ENCODE peak calls at places on chromosomes 5 and 9, in nine cellular contexts. G, I, Y, K, R, B, C, T and J are unnamed samples.

GRCh38 chr5:154778534-154778933 is 23.4 kb downstream of the LARP1 start:
- DNase-seq in G (no peak), I (no peak), Y (no peak), K (peak), R (no peak), B (no peak), C (no peak), T (no peak), J (no peak)

GRCh38 chr9:117145811-117146490 is 268.9 kb downstream of the ASTN2 start:
- DNase-seq in G (no peak), I (no peak), Y (no peak), K (no peak), R (no peak), B (no peak), C (no peak), T (no peak), J (no peak)

GRCh38 chr5:9156282-9156681 is 389.6 kb downstream of the SEMA5A start:
- DNase-seq in G (no peak), I (peak), Y (peak), K (peak), R (no peak), B (no peak), C (peak), T (peak), J (peak)

GRCh38 chr5:58011301-58011700 is 448.6 kb downstream of the PLK2 start:
- DNase-seq in G (no peak), I (no peak), Y (no peak), K (no peak), R (no peak), B (no peak), C (no peak), T (no peak), J (no peak)

GRCh38 chr5:114782869-114783268 is 386.8 kb downstream of the TRIM36 start:
- DNase-seq in G (no peak), I (no peak), Y (no peak), K (peak), R (no peak), B (no peak), C (peak), T (no peak), J (no peak)

GRCh38 chr5:141478321-141478945 is 2.7 kb downstream of the PCDHGC3 start:
- DNase-seq in G (peak), I (no peak), Y (no peak), K (peak), R (no peak), B (peak), C (peak), T (peak), J (peak)

GRCh38 chr5:112823181-112823580 is 37.9 kb upstream of the SRP19 start:
- DNase-seq in G (no peak), I (no peak), Y (no peak), K (no peak), R (no peak), B (no peak), C (no peak), T (no peak), J (no peak)

GRCh38 chr5:121968910-121969607 is 7.3 kb downstream of the SRFBP1 start:
- DNase-seq in G (no peak), I (no peak), Y (no peak), K (no peak), R (no peak), B (peak), C (no peak), T (peak), J (no peak)

GRCh38 chr5:143968071-143968878 is 156.3 kb downstream of the HMHB1 start:
- DNase-seq in G (no peak), I (no peak), Y (peak), K (no peak), R (no peak), B (no peak), C (no peak), T (peak), J (no peak)

GRCh38 chr9:100167176-100167575 is 68.1 kb downstream of the INVS start:
- DNase-seq in G (no peak), I (no peak), Y (no peak), K (no peak), R (no peak), B (no peak), C (no peak), T (peak), J (no peak)

GRCh38 chr9:89670114-89670513 is 65.3 kb downstream of the GADD45G start:
- DNase-seq in G (no peak), I (no peak), Y (no peak), K (no peak), R (no peak), B (no peak), C (no peak), T (no peak), J (no peak)

GRCh38 chr5:142215915-142216681 is 107.5 kb downstream of the NDFIP1 start:
- DNase-seq in G (peak), I (no peak), Y (no peak), K (peak), R (peak), B (peak), C (no peak), T (peak), J (no peak)

GRCh38 chr9:77807295-77807694 is 159.2 kb upstream of the GNA14 start:
- DNase-seq in G (no peak), I (no peak), Y (no peak), K (no peak), R (no peak), B (peak), C (no peak), T (peak), J (no peak)

GRCh38 chr5:83312672-83313071 is 158.9 kb upstream of the VCAN start:
- DNase-seq in G (no peak), I (no peak), Y (no peak), K (no peak), R (no peak), B (no peak), C (no peak), T (no peak), J (no peak)

GRCh38 chr5:173812811-173813550 is 75.2 kb upstream of the CPEB4 start:
- DNase-seq in G (no peak), I (no peak), Y (no peak), K (no peak), R (no peak), B (no peak), C (no peak), T (peak), J (no peak)

GRCh38 chr5:154583545-154584168 is 105.6 kb upstream of the HAND1 start:
- DNase-seq in G (peak), I (no peak), Y (no peak), K (no peak), R (no peak), B (no peak), C (no peak), T (no peak), J (no peak)

GRCh38 chr5:148739524-148739923 is 85.2 kb upstream of the HTR4 start:
- DNase-seq in G (no peak), I (no peak), Y (no peak), K (no peak), R (no peak), B (no peak), C (no peak), T (peak), J (no peak)

GRCh38 chr9:69532359-69532758 is 139.8 kb downstream of the APBA1 start:
- DNase-seq in G (no peak), I (no peak), Y (no peak), K (no peak), R (no peak), B (no peak), C (no peak), T (peak), J (no peak)

GRCh38 chr9:89635816-89636215 is 31.0 kb downstream of the GADD45G start:
- DNase-seq in G (no peak), I (no peak), Y (no peak), K (no peak), R (no peak), B (peak), C (no peak), T (no peak), J (no peak)

GRCh38 chr9:93859431-93860215 is 95.5 kb downstream of the BARX1 start:
- DNase-seq in G (no peak), I (no peak), Y (no peak), K (no peak), R (no peak), B (no peak), C (no peak), T (no peak), J (no peak)
- TF ChIP-seq CTCF in G (no peak), I (peak), Y (no peak), K (no peak), R (no peak), B (no peak), C (no peak), T (no peak), J (no peak)

DNA sequence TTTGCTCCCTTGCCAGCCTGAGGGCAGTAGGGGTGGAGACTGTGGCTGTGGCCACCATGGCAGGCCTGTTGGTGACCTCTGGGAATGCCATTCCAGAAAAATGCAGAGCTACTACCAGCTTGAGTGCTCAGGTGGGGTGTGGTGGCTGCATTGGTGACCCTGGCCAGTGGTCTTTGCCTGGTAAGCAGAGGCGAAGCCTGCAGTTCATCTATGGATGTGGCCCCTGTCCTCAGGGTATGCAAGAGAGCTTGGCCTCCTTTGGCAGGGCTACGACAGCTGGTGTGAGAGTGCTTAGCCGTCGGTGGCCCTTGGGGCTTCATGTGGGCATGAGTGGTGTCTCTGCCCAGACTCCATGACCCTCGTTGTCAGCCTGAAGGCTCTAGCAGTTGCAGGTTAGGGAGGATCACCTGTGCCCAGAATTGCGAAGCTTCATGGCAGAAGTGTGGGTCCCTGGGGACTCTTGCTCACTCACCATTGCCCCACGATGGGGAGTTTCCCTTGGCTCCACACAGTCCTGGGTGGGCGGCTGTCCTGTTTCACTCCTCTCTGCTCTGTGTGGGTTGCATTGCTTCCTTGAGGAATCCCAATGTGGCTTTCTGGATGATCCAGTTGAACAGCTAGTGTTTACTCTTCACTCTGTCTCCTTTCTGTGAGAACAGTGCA is 117.9 kb upstream of the CDH12 start:
- DNase-seq in G (no peak), I (no peak), Y (no peak), K (no peak), R (no peak), B (no peak), C (no peak), T (no peak), J (no peak)
- TF ChIP-seq CTCF in G (no peak), I (no peak), Y (no peak), K (no peak), R (no peak), B (no peak), C (no peak), T (no peak), J (no peak)

GRCh38 chr5:165616550-165617430 is 2111.4 kb downstream of the MAT2B start:
- DNase-seq in G (no peak), I (no peak), Y (no peak), K (no peak), R (no peak), B (no peak), C (peak), T (no peak), J (no peak)
- TF ChIP-seq CTCF in G (no peak), I (no peak), Y (no peak), K (no peak), R (no peak), B (no peak), C (no peak), T (no peak), J (no peak)

DNA sequence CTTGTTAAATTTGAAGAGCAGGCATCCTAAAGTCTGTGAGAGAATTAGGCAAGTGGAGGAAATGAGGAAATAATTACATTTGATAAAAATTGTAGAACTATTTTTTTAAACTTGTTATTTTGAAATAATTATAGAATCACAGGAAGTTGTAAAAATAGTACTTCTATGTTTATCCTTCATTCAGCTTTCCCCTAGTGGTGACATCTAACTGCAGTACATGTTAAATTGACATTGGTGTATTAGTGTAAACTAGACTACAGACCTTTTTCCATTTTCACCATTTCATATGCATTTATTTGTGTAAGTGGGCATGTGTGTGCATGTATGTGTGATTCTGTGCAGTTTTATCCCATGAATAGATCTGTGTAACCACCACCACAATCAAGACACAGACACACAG is 51.6 kb downstream of the F2RL2 start:
- DNase-seq in G (no peak), I (no peak), Y (no peak), K (no peak), R (no peak), B (no peak), C (no peak), T (no peak), J (no peak)
- TF ChIP-seq CTCF in G (no peak), I (no peak), Y (no peak), K (no peak), R (no peak), B (no peak), C (no peak), T (no peak), J (no peak)

DNA sequence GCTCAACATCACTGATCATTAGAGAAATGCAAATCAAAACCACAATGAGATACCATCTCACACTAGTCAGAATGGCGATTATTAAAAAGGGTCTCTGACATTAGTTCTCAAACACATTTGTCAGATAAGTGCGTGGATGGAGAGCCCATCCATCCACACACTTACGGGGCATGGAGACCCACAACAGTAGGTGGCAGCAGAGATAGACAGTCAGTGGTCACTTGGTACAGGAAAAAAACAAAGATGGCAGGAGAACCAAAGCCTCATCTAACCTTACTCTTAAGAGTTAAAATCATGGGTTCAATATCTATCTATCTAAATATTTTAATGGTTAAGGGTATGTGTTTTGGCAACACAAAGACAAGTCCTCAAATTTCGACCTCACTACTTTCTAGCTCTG is 1378.7 kb upstream of the C9orf72 start:
- DNase-seq in G (no peak), I (no peak), Y (peak), K (no peak), R (no peak), B (no peak), C (no peak), T (peak), J (no peak)
- TF ChIP-seq CTCF in G (no peak), I (peak), Y (peak), K (no peak), R (no peak), B (peak), C (no peak), T (no peak), J (no peak)